ENCODE peak calls at places on chromosomes 11 and 22, in six cellular contexts. F is tibial nerve, C is IMR-90, L is uterus, B is Peyer's patch, Z is stomach. U is an unnamed sample. For H3K4me1 and H3K36me3, the result is how much of the 10 kb centered on the place peaks cover.

GRCh38 chr11:106585061-106585460 is 433.2 kb downstream of the GUCY1A2 start:
- DNase-seq in L (no peak), B (no peak), Z (no peak), C (peak), F (no peak), U (no peak)

GRCh38 chr11:72758304-72758689 is 6.1 kb upstream of the ARAP1 start:
- DNase-seq in F (no peak), C (peak), L (no peak), Z (no peak), B (no peak), U (no peak)

GRCh38 chr11:9815486-9816136 is 151.7 kb downstream of the SWAP70 start:
- DNase-seq in C (peak), F (no peak), L (no peak), Z (no peak), B (no peak), U (no peak)

GRCh38 chr22:17232406-17232805 is 13.2 kb upstream of the ADA2 start:
- DNase-seq in L (no peak), C (no peak), F (no peak), B (no peak), Z (no peak), U (no peak)

GRCh38 chr22:40178417-40179409 is 988 bp downstream of the TNRC6B start:
- DNase-seq in Z (no peak), B (no peak), C (peak), L (no peak), F (peak), U (no peak)

GRCh38 chr11:44208976-44209603 is 100.8 kb downstream of the ALX4 start:
- DNase-seq in Z (no peak), C (peak), L (no peak), B (no peak), F (no peak), U (no peak)

GRCh38 chr11:65555693-65556231 is 2.4 kb downstream of the LTBP3 start:
- DNase-seq in C (peak), Z (no peak), L (no peak), B (no peak), F (no peak), U (peak)

GRCh38 chr11:18578975-18579598 is 9.4 kb downstream of the UEVLD start:
- DNase-seq in C (no peak), L (no peak), F (no peak), Z (peak), B (peak), U (no peak)

GRCh38 chr11:121244861-121245260 is 47.7 kb upstream of the SC5D start:
- DNase-seq in Z (no peak), B (no peak), C (no peak), L (no peak), F (no peak), U (no peak)

GRCh38 chr11:112958670-112959069 is 2.5 kb upstream of the NCAM1 start:
- DNase-seq in B (no peak), L (no peak), F (no peak), C (no peak), Z (no peak), U (no peak)

GRCh38 chr11:10225553-10225952 is 68.5 kb downstream of the SBF2 start:
- DNase-seq in C (no peak), B (no peak), Z (no peak), L (no peak), F (no peak), U (no peak)

GRCh38 chr11:70782401-70782913 is 384.1 kb downstream of the CTTN start:
- DNase-seq in F (no peak), B (no peak), L (no peak), C (no peak), Z (no peak), U (no peak)

GRCh38 chr22:39487826-39488520 is 14.1 kb upstream of the MIEF1 start:
- DNase-seq in L (no peak), C (no peak), F (no peak), B (no peak), Z (no peak), U (no peak)

GRCh38 chr22:41361716-41362310 is 19.9 kb upstream of the TEF start:
- DNase-seq in C (peak), B (no peak), Z (no peak), L (no peak), F (no peak), U (no peak)

GRCh38 chr11:94028436-94028835 is 7.3 kb downstream of the HEPHL1 start:
- DNase-seq in B (no peak), F (no peak), L (no peak), Z (no peak), C (peak), U (no peak)

GRCh38 chr11:6656581-6656915 is 939 bp upstream of the DCHS1 start:
- DNase-seq in F (no peak), Z (no peak), C (no peak), B (no peak), L (no peak), U (no peak)

GRCh38 chr11:95065336-95065735 is 1.4 kb upstream of the SRSF8 start:
- DNase-seq in C (no peak), F (no peak), Z (no peak), B (no peak), L (no peak), U (no peak)

GRCh38 chr11:64449381-64450167 is 90.6 kb downstream of the RPS6KA4 start:
- DNase-seq in Z (peak), C (peak), F (peak), L (peak), B (peak), U (peak)

GRCh38 chr22:36101756-36102155 is 58.8 kb downstream of the APOL3 start:
- DNase-seq in C (no peak), L (no peak), F (no peak), B (no peak), Z (no peak), U (no peak)

GRCh38 chr22:39574779-39575551 is 4.4 kb downstream of the CACNA1I start:
- DNase-seq in B (no peak), F (no peak), Z (no peak), L (no peak), C (peak), U (no peak)

GRCh38 chr11:132595246-132595645 is 937.1 kb downstream of the OPCML start:
- DNase-seq in L (no peak), C (no peak), Z (no peak), F (no peak), B (no peak), U (no peak)

GRCh38 chr22:35422145-35422544 is 22.2 kb downstream of the MCM5 start:
- DNase-seq in C (no peak), F (no peak), L (no peak), Z (no peak), B (no peak), U (no peak)

GRCh38 chr22:24707477-24707816 is 67.1 kb downstream of the PIWIL3 start:
- DNase-seq in B (peak), C (no peak), Z (no peak), L (no peak), F (no peak), U (no peak)

GRCh38 chr22:48974443-48975251 is 853.0 kb downstream of the BRD1 start:
- DNase-seq in Z (no peak), C (no peak), L (no peak), B (no peak), F (no peak), U (no peak)

GRCh38 chr22:37088108-37088605 is 21.4 kb downstream of the TMPRSS6 start:
- DNase-seq in B (no peak), Z (no peak), F (no peak), L (no peak), C (peak), U (no peak)

GRCh38 chr11:63917685-63918523 is 940 bp upstream of the RCOR2 start:
- DNase-seq in C (no peak), F (no peak), Z (peak), L (peak), B (peak), U (peak)

GRCh38 chr11:128891912-128892398 is 799 bp downstream of the KCNJ5 start:
- DNase-seq in B (no peak), F (no peak), L (no peak), Z (peak), C (no peak), U (no peak)

GRCh38 chr11:8906629-8907028 is 4.4 kb upstream of the AKIP1 start:
- DNase-seq in Z (no peak), L (no peak), C (peak), F (no peak), B (no peak), U (no peak)

GRCh38 chr11:11748706-11749365 is 92.9 kb upstream of the USP47 start:
- DNase-seq in B (no peak), C (peak), Z (no peak), F (no peak), L (no peak), U (no peak)

GRCh38 chr22:25039255-25039654 is 86.7 kb downstream of the KIAA1671 start:
- DNase-seq in C (no peak), Z (no peak), L (no peak), B (no peak), F (no peak), U (no peak)

GRCh38 chr11:120340529-120340928 is 4.3 kb downstream of the ARHGEF12 start:
- DNase-seq in B (no peak), Z (no peak), C (peak), F (no peak), L (no peak), U (no peak)

GRCh38 chr11:22671751-22672150 is 5.3 kb downstream of the GAS2 start:
- DNase-seq in F (no peak), C (peak), B (no peak), Z (no peak), L (no peak), U (no peak)

DNA sequence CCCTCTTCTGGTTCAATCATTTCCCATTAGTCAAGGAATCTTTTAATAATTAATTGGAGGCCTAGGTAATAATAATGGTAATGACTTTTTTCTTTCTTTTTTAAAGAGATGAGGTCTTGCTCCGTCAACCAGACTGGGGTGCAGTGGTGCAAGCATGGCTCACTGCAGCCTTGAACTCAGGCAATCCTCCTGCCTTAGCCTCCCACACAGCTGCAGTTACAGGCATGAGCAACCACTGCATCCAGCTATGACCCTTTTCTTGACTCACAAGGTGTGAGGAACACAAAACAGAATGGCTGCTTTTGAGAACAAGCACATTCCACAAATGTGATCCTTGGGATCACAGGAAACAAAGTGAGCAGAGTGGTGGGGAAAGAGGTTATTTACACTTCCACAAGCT is 3.6 kb downstream of the POLDIP3 start:
- DNase-seq in C (peak), L (no peak), F (no peak), B (no peak), Z (no peak), U (no peak)
- H3K4me1 ChIP-seq in C (under half), L (under half), F (under half), B (under half), Z (half or more), U (half or more)

DNA sequence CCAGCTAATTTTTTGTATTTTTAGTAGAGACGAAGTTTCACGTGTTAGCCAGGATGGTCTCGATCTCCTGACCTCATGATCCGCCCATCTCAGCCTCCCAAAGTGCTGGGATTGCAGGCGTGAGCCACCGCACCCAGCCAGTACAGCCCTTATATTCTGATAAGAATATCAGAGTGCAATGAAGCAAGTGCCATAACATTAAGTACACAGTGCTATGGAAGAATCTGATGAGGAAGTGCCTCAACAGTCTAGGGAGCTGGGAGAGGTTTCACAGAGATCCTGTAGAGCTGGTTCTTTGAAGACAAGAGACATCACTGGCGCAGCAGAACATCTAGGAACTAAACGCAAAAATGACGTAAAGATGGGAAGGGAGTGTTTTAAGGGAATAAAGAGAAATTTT is 2.1 kb downstream of the RTCB start:
- DNase-seq in L (no peak), F (no peak), Z (no peak), B (peak), C (no peak), U (no peak)
- TF ChIP-seq POLR2A in L (no peak), F (no peak), Z (no peak), B (peak), C (no peak), U (no peak)

DNA sequence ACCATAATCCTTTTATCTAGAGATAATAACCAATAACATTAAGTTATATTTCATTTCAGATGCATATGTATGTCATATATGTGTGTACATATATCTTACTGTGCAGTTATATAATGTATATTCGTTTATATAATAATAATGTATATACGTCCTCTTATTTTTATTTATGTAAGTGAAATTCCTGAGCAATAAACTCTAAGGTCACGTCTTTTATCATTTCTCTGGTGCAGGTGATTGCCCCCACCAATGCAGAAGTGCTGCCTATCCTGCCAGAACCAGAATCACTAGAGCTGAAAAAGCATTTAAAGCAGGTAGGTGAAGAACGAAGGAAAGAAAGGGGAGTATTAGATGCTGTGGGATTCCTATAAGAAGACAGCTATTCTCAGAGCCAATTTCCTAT is 8.8 kb downstream of the MADD start:
- DNase-seq in L (no peak), F (no peak), C (no peak), Z (no peak), B (no peak), U (no peak)
- H3K36me3 ChIP-seq in L (under half), F (half or more), C (half or more), Z (half or more), B (under half), U (half or more)

DNA sequence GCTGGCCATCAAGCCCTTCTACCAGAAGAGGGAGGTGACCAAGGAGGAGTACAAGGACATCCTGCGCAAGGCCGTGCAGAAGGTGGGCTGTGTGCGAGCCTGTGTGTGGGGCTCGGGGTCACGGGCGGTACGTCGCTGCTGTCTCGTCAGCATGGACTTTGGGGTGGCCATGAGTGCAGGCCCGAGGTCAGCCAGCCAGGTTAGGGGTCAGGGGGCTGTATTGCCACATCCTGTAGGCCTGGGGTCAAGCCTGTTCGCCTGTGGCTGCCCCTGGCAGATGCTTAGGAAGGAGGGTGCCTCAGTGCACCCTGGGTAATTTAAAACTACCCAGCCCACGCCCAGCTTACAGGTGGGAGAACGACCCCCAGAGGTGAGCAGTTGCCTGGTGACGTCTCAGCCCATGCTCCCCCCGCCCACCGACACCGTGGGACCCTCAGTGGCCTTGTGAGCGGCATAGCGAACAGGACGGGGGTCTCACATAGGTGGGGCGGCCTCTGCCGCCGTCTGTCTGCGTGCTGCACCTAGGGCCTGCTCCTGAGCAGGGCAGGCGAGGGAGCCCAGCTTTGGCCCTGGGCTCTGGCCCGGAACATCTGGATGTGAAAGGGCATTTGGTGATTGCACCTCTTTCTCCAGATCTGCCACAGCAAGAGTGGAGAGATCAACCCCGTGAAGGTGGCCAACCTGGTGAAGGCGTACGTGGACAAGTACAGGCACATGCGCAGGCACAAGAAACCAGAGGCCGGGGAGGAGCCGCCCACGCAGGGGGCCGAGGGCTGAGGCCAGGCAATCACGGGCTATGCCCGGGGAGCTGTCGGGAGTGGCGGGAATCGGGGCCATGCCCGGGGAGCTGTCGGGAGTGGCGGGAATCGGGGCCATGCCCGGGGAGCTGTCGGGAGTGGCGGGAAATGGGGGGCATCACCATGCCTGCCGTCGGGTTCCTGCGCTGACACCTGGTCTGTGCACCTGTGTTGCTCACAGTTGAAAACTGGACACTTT is 4.5 kb downstream of the IRF7 start:
- DNase-seq in L (no peak), C (no peak), F (no peak), Z (no peak), B (peak), U (no peak)
- H3K4me1 ChIP-seq in L (under half), C (under half), F (under half), Z (under half), B (under half), U (under half)

GRCh38 chr11:69644071-69644961 is 3.4 kb downstream of the CCND1 start:
- DNase-seq in F (peak), Z (peak), C (peak), B (peak), L (peak), U (peak)

GRCh38 chr11:69643646-69644045 is 2.7 kb downstream of the CCND1 start:
- DNase-seq in F (no peak), Z (no peak), C (no peak), L (no peak), B (no peak), U (no peak)

GRCh38 chr11:69641681-69642548 is 959 bp downstream of the CCND1 start:
- DNase-seq in B (no peak), C (no peak), F (no peak), Z (no peak), L (no peak), U (no peak)

GRCh38 chr11:69642549-69642912 is 1.6 kb downstream of the CCND1 start:
- DNase-seq in L (no peak), Z (peak), F (no peak), C (no peak), B (peak), U (no peak)

GRCh38 chr11:69642913-69643632 is 2.1 kb downstream of the CCND1 start:
- DNase-seq in B (peak), F (peak), Z (peak), C (peak), L (peak), U (peak)
- TF ChIP-seq POLR2A in B (no peak), F (no peak), Z (no peak), C (peak), L (peak), U (peak)

DNA sequence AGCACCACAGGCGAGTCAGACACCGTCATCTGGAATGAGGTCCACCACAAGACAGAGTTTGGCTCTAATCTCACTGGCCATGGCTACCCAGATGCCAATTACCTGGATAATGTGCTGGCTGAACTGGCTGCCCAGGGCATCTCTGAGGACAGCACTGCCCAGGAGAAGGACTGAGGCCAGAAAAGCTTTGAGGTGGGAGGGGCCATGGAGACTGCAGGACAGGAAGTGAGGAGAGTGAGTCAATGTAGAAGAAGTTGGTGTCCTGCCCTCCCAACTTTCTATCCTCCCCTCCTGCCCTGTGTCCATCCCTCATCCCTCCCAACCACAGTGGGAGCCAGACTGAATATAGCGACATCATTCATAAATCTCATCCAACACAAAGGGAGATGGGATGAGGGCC is 8.0 kb downstream of the MPEG1 start:
- DNase-seq in Z (no peak), F (no peak), L (no peak), B (no peak), C (peak), U (no peak)
- H3K36me3 ChIP-seq in Z (half or more), F (under half), L (under half), B (under half), C (under half), U (under half)

DNA sequence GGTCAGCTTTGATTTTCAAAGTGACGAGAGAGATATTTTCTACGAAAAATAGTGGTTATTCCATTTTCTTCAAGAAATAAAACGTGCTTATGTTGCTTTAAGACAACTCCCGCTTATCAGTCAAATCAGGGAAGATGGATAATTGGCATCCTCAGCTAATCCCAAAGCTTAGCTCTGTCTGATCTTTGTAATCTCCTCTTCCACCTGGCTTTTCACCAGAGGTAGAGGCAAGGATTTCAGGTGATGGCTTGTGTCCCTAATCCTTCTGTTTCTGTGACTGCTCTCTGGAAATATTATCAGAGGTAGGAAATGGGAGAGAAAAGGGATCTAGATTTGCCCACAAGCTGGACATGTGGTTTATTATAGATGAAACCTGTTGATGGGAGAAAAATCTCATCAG is 78.9 kb downstream of the DBX1 start:
- DNase-seq in C (no peak), Z (no peak), L (no peak), F (no peak), B (no peak), U (no peak)
- H3K4me1 ChIP-seq in C (under half), Z (under half), L (under half), F (under half), B (under half), U (under half)